ENCODE peak calls at places on chromosomes 11 and 22, in seven cellular contexts. A is psoas muscle; H is stimulated activated CD4-positive, alpha-beta T cell treated with anti-CD3 and anti-CD28 coated beads, TNF-alpha, amount 100 ng/mL, for 24 hours; P is stomach; L is left cardiac atrium; V is CD14-positive monocyte; G is activated effector memory CD4-positive, alpha-beta T cell treated with anti-CD3 and anti-CD28 coated beads, Interleukin-2, amount 50 U/mL, for 16 hours. Y is an unnamed sample.

GRCh38 chr11:121936781-121937447 is 179.1 kb downstream of the BLID start:
- DNase-seq in A (no peak), H (no peak), P (no peak), L (peak; percentile 24), V (no peak), G (no peak), Y (no peak)

GRCh38 chr11:113389288-113389687 is 1.7 kb downstream of the ANKK1 start:
- DNase-seq in A (no peak), H (no peak), P (no peak), L (no peak), V (no peak), G (no peak), Y (no peak)

GRCh38 chr11:128400382-128401203 is 186.8 kb downstream of the ETS1 start:
- DNase-seq in A (no peak), H (no peak), P (no peak), L (no peak), V (no peak), G (no peak), Y (no peak)

GRCh38 chr22:49400136-49400865 is 427.4 kb downstream of the BRD1 start:
- DNase-seq in A (no peak), H (no peak), P (peak; percentile 10), L (no peak), V (no peak), G (no peak), Y (peak; percentile 62)

GRCh38 chr11:125990244-125990643 is 44.4 kb downstream of the VSIG10L2 start:
- DNase-seq in A (no peak), H (no peak), P (no peak), L (peak; percentile 46), V (no peak), G (no peak), Y (no peak)

GRCh38 chr22:47045691-47046410 is 283.4 kb downstream of the TBC1D22A start:
- DNase-seq in A (peak; percentile 43), H (no peak), P (no peak), L (no peak), V (peak; percentile 28), G (no peak), Y (no peak)

GRCh38 chr11:18419040-18419439 is 6.9 kb downstream of the LDHC start:
- DNase-seq in A (no peak), H (no peak), P (no peak), L (no peak), V (no peak), G (no peak), Y (no peak)

GRCh38 chr11:100831929-100832480 is 144.9 kb downstream of the ARHGAP42 start:
- DNase-seq in A (peak; percentile 59), H (no peak), P (no peak), L (peak; percentile 23), V (no peak), G (no peak), Y (no peak)

GRCh38 chr11:83724704-83725114 is 438.5 kb upstream of the CCDC90B start:
- DNase-seq in A (no peak), H (no peak), P (peak; percentile 78), L (no peak), V (no peak), G (no peak), Y (no peak)

GRCh38 chr11:134562176-134562575 is 150.1 kb upstream of the B3GAT1 start:
- DNase-seq in A (no peak), H (no peak), P (no peak), L (no peak), V (no peak), G (peak; percentile 17), Y (peak; percentile 19)

GRCh38 chr11:125591659-125592304 is 870 bp upstream of the STT3A start:
- DNase-seq in A (peak; percentile 69), H (no peak), P (peak; percentile 37), L (peak; percentile 43), V (peak; percentile 52), G (peak; percentile 81), Y (no peak)

GRCh38 chr11:76077575-76078150 is 128.6 kb downstream of the WNT11 start:
- DNase-seq in A (no peak), H (no peak), P (no peak), L (no peak), V (no peak), G (no peak), Y (no peak)

GRCh38 chr11:47950396-47950795 is 30.0 kb upstream of the PTPRJ start:
- DNase-seq in A (no peak), H (peak; percentile 29), P (no peak), L (peak; percentile 35), V (no peak), G (peak; percentile 76), Y (no peak)

GRCh38 chr11:15815246-15816209 is 540.8 kb downstream of the SOX6 start:
- DNase-seq in A (no peak), H (no peak), P (no peak), L (no peak), V (peak; percentile 49), G (no peak), Y (no peak)

GRCh38 chr11:71962428-71963038 is 33.7 kb downstream of the RNF121 start:
- DNase-seq in A (no peak), H (no peak), P (no peak), L (no peak), V (no peak), G (no peak), Y (no peak)

GRCh38 chr11:9799901-9800300 is 136.0 kb downstream of the SWAP70 start:
- DNase-seq in A (no peak), H (no peak), P (no peak), L (no peak), V (no peak), G (no peak), Y (no peak)

GRCh38 chr11:19800714-19801519 is 88.3 kb downstream of the NAV2 start:
- DNase-seq in A (no peak), H (no peak), P (no peak), L (no peak), V (no peak), G (no peak), Y (no peak)

GRCh38 chr22:17198188-17199130 is 20.8 kb downstream of the ADA2 start:
- DNase-seq in A (peak; percentile 67), H (no peak), P (no peak), L (peak; percentile 85), V (no peak), G (no peak), Y (peak; percentile 84)

GRCh38 chr11:86069408-86070086 is 663 bp upstream of the PICALM start:
- DNase-seq in A (no peak), H (no peak), P (no peak), L (peak; percentile 31), V (peak; percentile 83), G (no peak), Y (no peak)

GRCh38 chr11:1690167-1691026 is 6.6 kb upstream of the KRTAP5-6 start:
- DNase-seq in A (no peak), H (no peak), P (no peak), L (no peak), V (no peak), G (no peak), Y (no peak)

GRCh38 chr22:33635766-33636165 is 284.5 kb downstream of the LARGE1 start:
- DNase-seq in A (no peak), H (no peak), P (no peak), L (no peak), V (no peak), G (no peak), Y (no peak)

GRCh38 chr22:32686354-32686753 is 115.2 kb upstream of the TIMP3 start:
- DNase-seq in A (no peak), H (no peak), P (no peak), L (no peak), V (no peak), G (no peak), Y (no peak)

GRCh38 chr11:125376117-125376516 is 119.9 kb downstream of the FEZ1 start:
- DNase-seq in A (peak; percentile 91), H (no peak), P (peak; percentile 27), L (peak; percentile 79), V (no peak), G (no peak), Y (peak; percentile 87)

GRCh38 chr11:122354029-122354697 is 238.1 kb upstream of the BLID start:
- DNase-seq in A (no peak), H (no peak), P (no peak), L (no peak), V (no peak), G (no peak), Y (no peak)